ENCODE peak calls at places on chromosome 6, in five cellular contexts. One of them, this sample, is unnamed.

GRCh38 chr6:64580346-64580745 is 944.7 kb downstream of the PHF3 start:
- DNase-seq in fibroblast of pulmonary artery: peak; percentile 69
- DNase-seq in uterus: no peak
- DNase-seq in HCT116: no peak
- DNase-seq in PC-3: peak; percentile 74
- DNase-seq in this sample: no peak

GRCh38 chr6:133817460-133818047 is 71.4 kb upstream of the TCF21 start:
- DNase-seq in fibroblast of pulmonary artery: no peak
- DNase-seq in uterus: no peak
- DNase-seq in HCT116: peak; percentile 8
- DNase-seq in PC-3: peak; percentile 16
- DNase-seq in this sample: no peak

GRCh38 chr6:83008631-83009030 is 57.0 kb downstream of the UBE3D start:
- DNase-seq in fibroblast of pulmonary artery: no peak
- DNase-seq in uterus: no peak
- DNase-seq in HCT116: no peak
- DNase-seq in PC-3: peak; percentile 35
- DNase-seq in this sample: no peak

GRCh38 chr6:167209577-167209975 is 51.8 kb upstream of the GPR31 start:
- DNase-seq in fibroblast of pulmonary artery: no peak
- DNase-seq in uterus: no peak
- DNase-seq in HCT116: no peak
- DNase-seq in PC-3: no peak
- DNase-seq in this sample: no peak

GRCh38 chr6:108914235-108915022 is 66.2 kb downstream of the ARMC2 start:
- DNase-seq in fibroblast of pulmonary artery: no peak
- DNase-seq in uterus: no peak
- DNase-seq in HCT116: peak; percentile 32
- DNase-seq in PC-3: peak; percentile 31
- DNase-seq in this sample: no peak

GRCh38 chr6:16206595-16207037 is 31.8 kb upstream of the GMPR start:
- DNase-seq in fibroblast of pulmonary artery: peak; percentile 87
- DNase-seq in uterus: peak; percentile 79
- DNase-seq in HCT116: peak; percentile 37
- DNase-seq in PC-3: peak; percentile 87
- DNase-seq in this sample: no peak

GRCh38 chr6:109236140-109237081 is 141.1 kb downstream of the CEP57L1 start:
- DNase-seq in fibroblast of pulmonary artery: no peak
- DNase-seq in uterus: no peak
- DNase-seq in HCT116: no peak
- DNase-seq in PC-3: no peak
- DNase-seq in this sample: no peak

GRCh38 chr6:90413867-90414266 is 117.2 kb upstream of the BACH2 start:
- DNase-seq in fibroblast of pulmonary artery: no peak
- DNase-seq in uterus: peak; percentile 28
- DNase-seq in HCT116: no peak
- DNase-seq in PC-3: no peak
- DNase-seq in this sample: no peak

DNA sequence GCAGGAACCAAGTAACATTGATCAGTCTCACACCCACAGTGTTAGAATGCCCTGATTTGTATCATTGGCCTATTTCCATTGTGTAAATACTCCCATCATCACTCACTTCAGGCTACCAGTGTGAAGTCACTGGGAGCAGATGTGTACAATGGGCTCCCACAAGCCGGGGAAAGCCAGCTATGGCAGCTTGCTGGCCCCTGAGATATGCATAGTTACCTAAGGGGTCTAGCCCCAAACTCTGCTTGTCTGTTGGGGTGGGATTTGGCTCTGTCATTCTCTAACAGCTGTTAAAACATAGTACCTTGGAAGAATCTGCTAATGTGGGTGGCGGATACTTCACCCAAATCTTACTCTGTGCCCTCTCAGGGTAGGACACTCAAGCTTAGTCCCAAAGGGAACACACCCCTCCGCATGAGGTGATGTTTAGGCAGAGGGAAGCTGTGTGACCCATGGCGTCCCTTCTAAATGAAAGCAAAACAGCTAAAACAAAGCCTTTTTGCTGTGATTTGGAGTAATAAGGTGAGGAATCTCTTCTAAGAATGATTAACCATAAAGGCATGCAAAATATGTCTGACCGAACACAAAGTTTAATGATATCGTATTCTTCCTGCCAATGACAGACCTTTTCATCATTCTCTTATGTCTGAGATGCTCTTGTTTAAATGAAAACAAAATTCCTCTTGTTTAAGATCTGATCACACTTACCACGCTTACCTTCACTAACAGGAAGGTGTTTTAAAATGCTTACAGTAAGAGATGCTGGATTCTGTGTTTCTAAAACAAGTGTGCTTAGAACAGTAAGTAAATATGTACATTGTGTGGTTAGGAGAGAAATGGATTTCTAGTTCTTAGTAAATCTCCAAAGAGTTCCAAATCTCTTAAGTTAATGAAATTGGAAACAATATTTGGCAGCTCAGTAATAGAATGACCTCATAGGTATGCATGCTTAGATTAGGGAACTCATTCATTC is 46.0 kb upstream of the PXDC1 start:
- DNase-seq in fibroblast of pulmonary artery: peak; percentile 83
- DNase-seq in uterus: no peak
- DNase-seq in HCT116: no peak
- DNase-seq in PC-3: peak; percentile 88
- DNase-seq in this sample: no peak
- H3K4me3 ChIP-seq in fibroblast of pulmonary artery: no peak overlapping the region
- H3K4me3 ChIP-seq in uterus: no peak overlapping the region
- H3K4me3 ChIP-seq in HCT116: no peak overlapping the region
- H3K4me3 ChIP-seq in PC-3: peak overlapping the region; percentile 26
- H3K4me3 ChIP-seq in this sample: no peak overlapping the region

GRCh38 chr6:143099647-143100046 is 39.0 kb downstream of the AIG1 start:
- DNase-seq in fibroblast of pulmonary artery: no peak
- DNase-seq in uterus: no peak
- DNase-seq in HCT116: no peak
- DNase-seq in PC-3: no peak
- DNase-seq in this sample: no peak

GRCh38 chr6:143107440-143107839 is 46.8 kb downstream of the AIG1 start:
- DNase-seq in fibroblast of pulmonary artery: no peak
- DNase-seq in uterus: no peak
- DNase-seq in HCT116: no peak
- DNase-seq in PC-3: no peak
- DNase-seq in this sample: no peak

GRCh38 chr6:143108278-143108677 is 47.6 kb downstream of the AIG1 start:
- DNase-seq in fibroblast of pulmonary artery: no peak
- DNase-seq in uterus: no peak
- DNase-seq in HCT116: no peak
- DNase-seq in PC-3: no peak
- DNase-seq in this sample: no peak

GRCh38 chr6:143100429-143100828 is 39.7 kb downstream of the AIG1 start:
- DNase-seq in fibroblast of pulmonary artery: no peak
- DNase-seq in uterus: no peak
- DNase-seq in HCT116: no peak
- DNase-seq in PC-3: no peak
- DNase-seq in this sample: no peak

DNA sequence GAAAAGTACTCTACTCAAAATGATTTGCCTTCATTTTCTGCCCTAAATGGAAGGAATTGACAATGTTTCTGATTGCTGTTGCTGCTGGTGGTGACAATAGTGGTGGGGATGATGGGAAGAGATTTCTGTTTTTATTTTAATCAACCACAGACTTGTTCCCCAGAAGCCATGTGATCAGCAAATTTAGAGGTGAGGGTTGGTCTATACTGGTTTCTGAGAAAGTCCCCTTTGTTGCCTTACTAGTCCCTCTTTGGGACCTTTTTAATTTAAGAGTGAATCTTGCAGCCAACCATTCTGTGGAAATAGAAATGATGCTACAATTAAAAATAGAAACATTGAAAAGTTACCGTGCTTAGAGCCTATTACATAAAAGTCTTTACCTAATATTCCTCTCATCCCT is 43.2 kb downstream of the AIG1 start:
- DNase-seq in fibroblast of pulmonary artery: no peak
- DNase-seq in uterus: no peak
- DNase-seq in HCT116: no peak
- DNase-seq in PC-3: no peak
- DNase-seq in this sample: no peak
- H3K4me3 ChIP-seq in fibroblast of pulmonary artery: no peak overlapping the region
- H3K4me3 ChIP-seq in uterus: no peak overlapping the region
- H3K4me3 ChIP-seq in HCT116: no peak overlapping the region
- H3K4me3 ChIP-seq in PC-3: no peak overlapping the region
- H3K4me3 ChIP-seq in this sample: no peak overlapping the region

DNA sequence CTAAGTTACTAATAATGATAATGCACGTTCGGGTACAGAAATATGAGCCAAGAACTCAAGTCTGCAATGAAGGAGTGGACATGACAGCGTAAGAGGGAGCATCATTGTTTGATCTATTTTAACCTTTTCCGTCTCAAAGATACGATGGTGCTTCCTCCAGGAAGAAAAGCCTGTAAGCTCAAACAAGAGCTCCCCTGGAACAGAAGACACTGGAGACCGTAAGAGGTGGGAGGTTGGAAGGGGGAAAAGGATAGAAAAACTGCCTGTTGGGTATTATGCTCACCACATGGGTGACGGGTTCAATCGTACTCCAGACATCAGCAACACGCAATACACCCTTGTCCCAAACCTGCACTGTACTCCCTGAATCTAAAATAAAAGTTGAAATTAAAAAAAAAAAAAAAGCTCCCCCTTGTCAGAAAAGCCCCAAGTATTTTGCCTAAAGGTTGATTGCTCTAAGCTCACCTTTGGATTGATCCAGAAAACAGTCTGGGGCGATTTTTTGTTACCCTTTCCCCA is 180.5 kb downstream of the TRIM27 start:
- DNase-seq in fibroblast of pulmonary artery: no peak
- DNase-seq in uterus: no peak
- DNase-seq in HCT116: no peak
- DNase-seq in PC-3: peak; percentile 8
- DNase-seq in this sample: no peak
- H3K4me3 ChIP-seq in fibroblast of pulmonary artery: no peak overlapping the region
- H3K4me3 ChIP-seq in uterus: no peak overlapping the region
- H3K4me3 ChIP-seq in HCT116: peak overlapping the region; percentile 34
- H3K4me3 ChIP-seq in PC-3: peak overlapping the region; percentile 62
- H3K4me3 ChIP-seq in this sample: peak overlapping the region; percentile 23

DNA sequence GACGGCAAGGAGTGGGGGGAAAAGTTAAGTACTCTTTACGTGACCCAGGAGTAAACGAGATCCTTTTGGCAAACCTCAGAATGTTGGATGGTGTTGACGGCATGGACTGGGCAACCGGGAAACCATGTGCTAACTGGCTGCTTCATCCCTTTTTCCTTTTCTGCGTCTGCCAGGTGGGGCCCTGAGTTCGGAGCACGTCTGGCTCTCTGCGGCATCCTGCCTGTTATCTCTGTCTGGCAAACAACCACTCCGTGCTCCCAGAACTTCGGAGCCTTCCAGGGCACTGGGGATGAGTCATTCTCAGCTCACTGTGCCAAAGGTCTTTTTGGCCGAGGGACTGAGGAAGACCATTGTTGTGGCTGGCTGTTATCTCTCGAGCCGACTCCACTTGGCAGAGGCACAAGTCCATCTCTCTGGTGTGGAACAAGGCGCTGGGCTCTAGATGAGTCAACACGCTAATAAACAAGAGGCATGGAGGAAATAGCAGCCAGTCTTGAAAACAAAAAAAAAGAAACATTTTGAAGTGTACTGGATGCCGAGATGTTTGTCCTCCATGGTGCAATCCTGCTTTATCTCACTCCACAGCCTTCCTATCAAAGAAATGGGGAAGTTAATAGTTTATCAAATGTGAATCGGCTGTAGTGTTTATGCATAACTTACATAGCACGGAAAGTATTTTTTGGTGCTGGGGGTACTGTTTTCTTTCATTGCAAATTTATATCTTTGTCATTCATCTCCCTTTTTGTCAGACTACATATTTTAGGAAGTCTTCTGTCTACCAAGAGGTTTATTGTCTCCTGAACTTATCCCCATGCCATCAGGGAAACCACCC is 64.6 kb upstream of the TXNDC5 start:
- DNase-seq in fibroblast of pulmonary artery: peak; percentile 100
- DNase-seq in uterus: peak; percentile 96
- DNase-seq in HCT116: peak; percentile 95
- DNase-seq in PC-3: peak; percentile 98
- DNase-seq in this sample: peak; percentile 44
- H3K4me3 ChIP-seq in fibroblast of pulmonary artery: peak overlapping the region; percentile 21
- H3K4me3 ChIP-seq in uterus: no peak overlapping the region
- H3K4me3 ChIP-seq in HCT116: no peak overlapping the region
- H3K4me3 ChIP-seq in PC-3: peak overlapping the region; percentile 41
- H3K4me3 ChIP-seq in this sample: no peak overlapping the region

This sample was measured in keratinocyte.